ENCODE peak calls at places on chromosomes 13 and 19, in nine cellular contexts. I is fibroblast of pulmonary artery; C is activated CD4-positive, alpha-beta T cell treated with anti-CD3 and anti-CD28 coated beads, Interleukin-2, amount 10 ng/mL, durations not matched to agents 24 days and 14 days; S is activated gamma-delta T cell treated with Interleukin-2 at 50 U/mL for 16 hours; H is heart right ventricle; P is ELR; K is thoracic aorta; Y is NCI-H345; U is amygdala. A is an unnamed sample.

GRCh38 chr19:45515807-45516401 is 8.6 kb downstream of the VASP start:
- DNase-seq in S (no peak), I (no peak), K (no peak), U (no peak), P (no peak), Y (no peak), H (no peak), C (no peak), A (no peak)

GRCh38 chr13:30971575-30971974 is 39.1 kb downstream of the TEX26 start:
- DNase-seq in P (peak; percentile 59), C (no peak), Y (no peak), U (no peak), S (no peak), H (no peak), I (peak; percentile 49), K (no peak), A (peak; percentile 34)

GRCh38 chr13:44710576-44710975 is 134.4 kb upstream of the TSC22D1 start:
- DNase-seq in C (no peak), P (peak; percentile 97), U (no peak), I (peak; percentile 93), K (no peak), S (no peak), Y (no peak), H (no peak), A (peak; percentile 66)

GRCh38 chr13:44305845-44306244 is 67.8 kb upstream of the SERP2 start:
- DNase-seq in U (no peak), S (no peak), C (no peak), K (no peak), H (no peak), I (no peak), Y (peak; percentile 41), P (peak; percentile 29), A (peak; percentile 78)

GRCh38 chr19:19258589-19259338 is 14.3 kb downstream of the TM6SF2 start:
- DNase-seq in P (no peak), S (no peak), K (no peak), U (no peak), I (no peak), Y (no peak), C (no peak), H (no peak), A (no peak)

GRCh38 chr13:48158915-48159314 is 64.0 kb upstream of the MED4 start:
- DNase-seq in I (no peak), H (no peak), U (no peak), S (no peak), Y (no peak), P (no peak), K (no peak), C (no peak), A (no peak)

GRCh38 chr13:108460043-108460442 is 169.4 kb upstream of the MYO16 start:
- DNase-seq in U (no peak), C (no peak), I (no peak), K (no peak), S (no peak), H (no peak), Y (no peak), P (no peak), A (no peak)

GRCh38 chr19:43526884-43527859 is at the start of gene ETHE1:
- DNase-seq in U (peak; percentile 61), I (peak; percentile 50), H (peak; percentile 85), S (peak; percentile 75), Y (no peak), C (peak; percentile 96), K (peak; percentile 37), P (peak; percentile 80), A (peak; percentile 50)

GRCh38 chr19:44580366-44580895 is 32.9 kb upstream of the IGSF23 start:
- DNase-seq in P (no peak), S (no peak), C (no peak), I (no peak), K (no peak), U (no peak), H (no peak), Y (no peak), A (no peak)

GRCh38 chr19:8001995-8002849 is 3.2 kb downstream of the ELAVL1 start:
- DNase-seq in U (peak; percentile 35), S (peak; percentile 71), H (peak; percentile 76), K (peak; percentile 11), Y (peak; percentile 71), P (peak; percentile 86), I (peak; percentile 85), C (peak; percentile 95), A (peak; percentile 63)

GRCh38 chr19:47781590-47782318 is 3.3 kb downstream of the SELENOW start:
- DNase-seq in Y (no peak), H (peak; percentile 69), P (no peak), C (no peak), K (no peak), S (no peak), U (peak; percentile 26), I (no peak), A (no peak)

GRCh38 chr19:18770663-18771327 is 20.3 kb downstream of the COMP start:
- DNase-seq in C (no peak), S (no peak), P (no peak), U (no peak), H (no peak), Y (no peak), K (no peak), I (no peak), A (no peak)

GRCh38 chr19:15418112-15418587 is 638 bp downstream of the AKAP8L start:
- DNase-seq in U (no peak), Y (peak; percentile 75), K (no peak), H (peak; percentile 37), I (peak; percentile 20), S (no peak), C (no peak), P (peak; percentile 46), A (peak; percentile 36)

GRCh38 chr13:41827507-41828213 is 133.2 kb downstream of the VWA8 start:
- DNase-seq in C (no peak), S (no peak), P (peak; percentile 94), I (peak; percentile 93), K (peak; percentile 7), U (no peak), H (no peak), Y (no peak), A (peak; percentile 94)

GRCh38 chr13:40221460-40222201 is 444.8 kb downstream of the FOXO1 start:
- DNase-seq in P (peak; percentile 23), K (no peak), C (peak; percentile 74), H (no peak), I (peak; percentile 69), U (no peak), S (no peak), Y (no peak), A (peak; percentile 90)

GRCh38 chr13:44249439-44249838 is 124.2 kb upstream of the SERP2 start:
- DNase-seq in U (no peak), Y (no peak), P (no peak), H (peak; percentile 58), C (no peak), S (no peak), K (no peak), I (peak; percentile 77), A (peak; percentile 90)

GRCh38 chr13:39967199-39967959 is 311.9 kb downstream of the COG6 start:
- DNase-seq in P (no peak), Y (no peak), H (no peak), K (no peak), C (no peak), U (no peak), I (no peak), S (no peak), A (no peak)

GRCh38 chr13:95754069-95754468 is 77.1 kb downstream of the DNAJC3 start:
- DNase-seq in S (no peak), H (no peak), K (no peak), U (no peak), Y (no peak), C (no peak), P (no peak), I (no peak), A (no peak)